ENCODE peak calls at places on chromosome 11, in nine cellular contexts. S is mesothelial cell of epicardium; J is stimulated activated naive CD4-positive, alpha-beta T cell treated with Interleukin-2 at 50 U/mL for 16 hours; H is fibroblast of mammary gland; G is NCI-H748 treated with DMSO at 0.1 percent for 48 hours; O is MCF 10A; R is DMS53; N is OCI-M1; X is HCEC 1CT. M is an unnamed sample.

GRCh38 chr11:58075781-58076180 is 45.0 kb downstream of the OR6Q1 start:
- DNase-seq in N (no peak), O (peak; percentile 68), G (no peak), R (peak; percentile 51), S (no peak), X (peak; percentile 92), H (peak; percentile 66), J (no peak), M (peak; percentile 92)

GRCh38 chr11:1454576-1454975 is 32.0 kb downstream of the MOB2 start:
- DNase-seq in O (no peak), H (no peak), R (no peak), N (no peak), J (no peak), G (no peak), X (no peak), S (no peak), M (no peak)

GRCh38 chr11:129637473-129637872 is 178.2 kb upstream of the TMEM45B start:
- DNase-seq in R (peak; percentile 15), X (peak; percentile 78), G (no peak), O (peak; percentile 80), J (no peak), N (no peak), S (no peak), H (peak; percentile 51), M (peak; percentile 51)

GRCh38 chr11:17430616-17431015 is 42.2 kb upstream of the KCNJ11 start:
- DNase-seq in N (no peak), X (no peak), J (no peak), H (no peak), S (no peak), R (no peak), G (no peak), O (no peak), M (no peak)

GRCh38 chr11:88604255-88604654 is 266.7 kb upstream of the CTSC start:
- DNase-seq in S (no peak), J (no peak), X (peak; percentile 67), G (no peak), H (peak; percentile 73), R (no peak), N (no peak), O (peak; percentile 2), M (peak; percentile 35)

GRCh38 chr11:65445101-65445603 is 22.6 kb downstream of the NEAT1 start:
- DNase-seq in G (no peak), S (no peak), X (no peak), H (peak; percentile 53), J (no peak), O (peak; percentile 38), R (no peak), N (no peak), M (peak; percentile 51)

GRCh38 chr11:43825217-43825816 is 55.3 kb upstream of the ALKBH3 start:
- DNase-seq in X (peak; percentile 39), N (peak; percentile 28), G (peak; percentile 21), J (no peak), O (peak; percentile 66), H (peak; percentile 46), R (peak; percentile 59), S (no peak), M (no peak)

GRCh38 chr11:76763573-76764348 is 19.4 kb upstream of the TSKU start:
- DNase-seq in G (no peak), H (peak; percentile 86), N (no peak), X (peak; percentile 52), R (peak; percentile 44), J (no peak), S (no peak), O (peak; percentile 74), M (peak; percentile 79)

GRCh38 chr11:110883266-110883665 is 171.0 kb upstream of the ARHGAP20 start:
- DNase-seq in N (no peak), R (no peak), H (peak; percentile 88), X (peak; percentile 26), J (no peak), G (no peak), O (no peak), S (no peak), M (no peak)